ENCODE peak calls at places on chromosomes 3 and 15, in eight cellular contexts. Z is kidney, P is astrocyte of the spinal cord, R is GM20000, Y is lower lobe of right lung, V is WERI-Rb-1, J is cardiac muscle cell, F is IMR-90. A is an unnamed sample.

GRCh38 chr15:68249058-68249713 is 19.7 kb upstream of the CLN6 start:
- DNase-seq in R (no peak), J (no peak), P (no peak), F (no peak), Z (no peak), V (no peak), Y (no peak), A (no peak)

GRCh38 chr15:38474155-38474757 is 20.3 kb downstream of the FAM98B start:
- DNase-seq in Y (no peak), R (peak), Z (no peak), J (peak), P (peak), V (peak), F (peak), A (peak)

GRCh38 chr15:47988564-47988963 is 132.2 kb upstream of the SLC24A5 start:
- DNase-seq in J (no peak), Z (no peak), R (no peak), F (no peak), V (peak), P (no peak), Y (no peak), A (no peak)

GRCh38 chr3:4838621-4839022 is 140.6 kb upstream of the BHLHE40 start:
- DNase-seq in R (no peak), P (no peak), J (no peak), Z (no peak), F (no peak), Y (no peak), V (no peak), A (no peak)

GRCh38 chr3:46865034-46865507 is 1.8 kb upstream of the MYL3 start:
- DNase-seq in Z (peak), P (no peak), F (no peak), V (no peak), R (no peak), Y (peak), J (no peak), A (no peak)

GRCh38 chr3:11727207-11727606 is 83.5 kb upstream of the VGLL4 start:
- DNase-seq in V (no peak), Y (no peak), Z (no peak), P (no peak), R (no peak), J (no peak), F (peak), A (no peak)

GRCh38 chr3:170222647-170223541 is 670 bp downstream of the PRKCI start:
- DNase-seq in R (peak), Z (peak), F (peak), P (peak), J (peak), Y (peak), V (peak), A (peak)

GRCh38 chr3:38644016-38644661 is 5.3 kb downstream of the SCN5A start:
- DNase-seq in P (no peak), J (no peak), Y (no peak), V (no peak), F (no peak), Z (no peak), R (no peak), A (no peak)

GRCh38 chr3:188954590-188955208 is 217.1 kb upstream of the TPRG1 start:
- DNase-seq in Y (peak), F (peak), Z (peak), V (peak), R (peak), J (peak), P (peak), A (peak)

GRCh38 chr3:36911990-36912804 is 32.7 kb downstream of the TRANK1 start:
- DNase-seq in R (peak), J (no peak), V (no peak), P (peak), Z (no peak), Y (no peak), F (peak), A (peak)

GRCh38 chr3:97823081-97823480 is 1.3 kb downstream of the CRYBG3 start:
- DNase-seq in V (no peak), R (no peak), P (no peak), J (no peak), Y (no peak), F (no peak), Z (no peak), A (no peak)

GRCh38 chr15:100711479-100712130 is 109.2 kb downstream of the ASB7 start:
- DNase-seq in J (peak), Z (no peak), F (peak), P (no peak), R (no peak), Y (no peak), V (no peak), A (no peak)

GRCh38 chr3:126098391-126098858 is 14.5 kb upstream of the SLC41A3 start:
- DNase-seq in Z (no peak), V (peak), Y (no peak), F (peak), J (no peak), R (no peak), P (peak), A (no peak)

GRCh38 chr3:196398782-196399181 is 33.4 kb downstream of the UBXN7 start:
- DNase-seq in P (no peak), Y (no peak), V (no peak), F (no peak), Z (no peak), R (no peak), J (no peak), A (no peak)

GRCh38 chr3:62211675-62212429 is 161.5 kb downstream of the FEZF2 start:
- DNase-seq in V (no peak), Z (no peak), F (no peak), J (no peak), Y (no peak), P (peak), R (no peak), A (no peak)

GRCh38 chr3:83622526-83622925 is 1336.3 kb upstream of the CADM2 start:
- DNase-seq in V (no peak), F (no peak), P (no peak), J (no peak), Y (no peak), R (no peak), Z (no peak), A (no peak)

GRCh38 chr3:187639912-187640822 is 30.0 kb downstream of the SST start:
- DNase-seq in F (no peak), Z (no peak), Y (no peak), J (no peak), V (no peak), P (no peak), R (no peak), A (peak)

GRCh38 chr15:50893976-50894375 is 14.5 kb upstream of the AP4E1 start:
- DNase-seq in Y (no peak), V (no peak), Z (no peak), R (no peak), J (no peak), F (no peak), P (no peak), A (no peak)

GRCh38 chr3:62142280-62142679 is 231.1 kb downstream of the FEZF2 start:
- DNase-seq in P (no peak), Y (no peak), J (no peak), F (no peak), V (no peak), R (no peak), Z (no peak), A (no peak)

GRCh38 chr3:143124683-143125520 is 5.3 kb downstream of the CHST2 start:
- DNase-seq in F (no peak), Z (no peak), V (no peak), P (no peak), R (no peak), J (peak), Y (no peak), A (no peak)

GRCh38 chr3:127549826-127550487 is 40.6 kb downstream of the TPRA1 start:
- DNase-seq in V (no peak), J (no peak), F (no peak), Z (peak), R (no peak), P (no peak), Y (no peak), A (no peak)

GRCh38 chr3:48561045-48561736 is 2.4 kb downstream of the UCN2 start:
- DNase-seq in R (peak), Z (peak), V (peak), F (peak), P (peak), Y (peak), J (peak), A (peak)
- TF ChIP-seq CTCF in R (peak), Z (no peak), V (peak), F (peak), P (peak), Y (peak), J (peak), A (peak)

DNA sequence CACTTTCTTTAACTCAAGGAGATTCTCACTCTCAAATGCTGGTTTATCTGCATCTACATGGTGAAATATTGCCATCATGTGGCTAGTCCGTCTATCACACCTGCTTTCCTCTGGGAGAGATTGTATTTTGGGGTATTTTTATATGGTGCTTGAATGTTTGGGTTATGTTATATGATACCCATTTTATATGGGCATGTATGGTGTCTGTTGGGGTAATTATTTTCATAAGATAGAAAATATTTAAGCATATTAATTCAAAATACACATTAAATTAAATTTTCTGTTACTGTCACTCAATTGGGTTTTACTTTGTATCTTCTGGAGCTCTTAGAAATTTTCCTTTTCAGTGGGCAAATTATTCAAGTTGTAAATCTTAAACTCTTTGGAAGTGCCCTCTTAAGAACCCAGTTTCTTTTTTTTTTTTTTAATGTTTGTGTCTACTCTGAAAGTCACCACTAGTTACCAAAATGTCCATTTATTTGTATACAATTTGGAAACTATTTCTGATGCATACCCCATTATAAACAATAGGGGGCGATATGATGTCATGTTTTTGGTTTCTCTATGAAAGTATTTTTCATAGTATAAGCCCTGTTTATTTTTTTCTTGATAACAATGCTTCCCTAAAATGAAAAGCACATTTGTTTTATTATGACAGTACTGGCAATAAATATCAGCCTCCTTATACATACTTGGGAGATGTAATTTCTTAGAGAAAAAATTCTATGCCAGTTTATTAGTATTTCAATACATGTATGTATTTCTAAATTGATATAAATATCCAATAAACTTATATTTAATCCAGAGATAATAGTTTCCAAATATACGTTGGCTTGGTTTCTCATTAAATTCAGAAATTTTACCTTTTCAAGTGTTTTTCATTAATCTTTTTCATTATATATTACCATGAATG is 36.1 kb upstream of the PLSCR5 start:
- DNase-seq in Z (no peak), P (peak), V (peak), Y (no peak), J (peak), R (peak), F (peak), A (peak)
- TF ChIP-seq CTCF in Z (peak), P (peak), V (peak), Y (peak), J (peak), R (peak), F (peak), A (peak)

DNA sequence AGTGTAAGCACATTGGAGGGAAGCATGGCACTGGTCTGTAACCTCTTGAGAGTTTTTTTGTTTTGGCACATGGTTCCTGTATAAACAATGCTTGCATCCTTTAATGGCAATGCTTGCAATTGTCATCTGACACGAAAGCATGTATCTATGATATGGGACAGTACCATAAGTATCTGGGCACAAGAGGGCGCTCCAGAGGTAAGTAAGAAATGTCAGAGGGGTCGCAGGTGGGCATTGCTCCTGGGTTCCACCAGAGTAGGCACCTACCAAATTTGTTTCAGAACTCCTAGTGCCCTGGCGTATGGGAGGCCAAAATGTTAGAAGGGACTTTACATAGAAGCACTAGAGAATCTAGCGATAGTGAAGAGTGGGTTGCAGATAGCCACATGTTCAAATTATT is 58.7 kb upstream of the BCHE start:
- DNase-seq in Z (no peak), R (no peak), P (no peak), F (no peak), Y (no peak), J (peak), V (peak), A (no peak)
- TF ChIP-seq CTCF in Z (no peak), R (no peak), P (peak), F (no peak), Y (no peak), J (no peak), V (peak), A (no peak)

DNA sequence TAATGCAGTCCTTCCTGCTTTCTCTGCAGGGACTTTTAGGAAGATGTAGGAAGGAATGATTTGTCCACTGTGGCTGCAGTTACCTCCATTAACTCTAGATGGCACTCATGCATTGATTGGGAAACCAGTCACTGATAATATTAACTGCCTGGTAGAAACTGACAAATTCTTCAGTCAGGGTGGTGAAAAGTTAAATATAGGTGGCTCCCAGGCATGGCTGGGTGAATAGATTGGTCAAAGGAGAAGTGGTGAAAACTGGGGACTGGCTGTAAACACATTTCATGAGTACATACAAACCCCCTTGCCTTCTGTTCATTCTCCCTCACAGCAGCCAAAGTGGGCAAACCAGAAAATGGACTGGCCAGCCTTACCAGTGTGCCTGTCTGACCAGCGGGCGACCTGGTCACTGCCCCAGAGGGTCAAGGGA is 333.4 kb downstream of the THSD4 start:
- DNase-seq in Y (no peak), V (peak), P (peak), F (peak), J (peak), R (peak), Z (no peak), A (peak)
- TF ChIP-seq CTCF in Y (peak), V (peak), P (peak), F (peak), J (peak), R (peak), Z (peak), A (peak)

DNA sequence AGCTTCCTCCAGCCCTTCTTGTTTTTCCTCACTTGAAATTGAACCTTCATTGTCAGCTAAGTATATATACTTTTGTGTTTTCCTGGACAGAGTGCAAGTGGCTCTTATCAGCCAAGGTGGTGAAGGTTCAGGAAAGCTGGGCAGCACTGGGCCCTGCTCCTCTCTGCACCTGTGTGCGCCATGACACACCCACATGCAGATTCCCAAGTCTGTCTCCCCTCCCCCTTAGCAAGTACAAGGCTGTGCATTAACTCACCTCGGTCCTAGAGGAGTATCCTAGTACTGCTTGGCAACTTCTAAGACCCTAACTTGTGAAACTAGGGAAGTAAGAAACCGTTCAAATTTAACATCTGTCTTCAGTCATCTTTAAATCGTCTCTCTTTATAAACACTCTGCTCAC is 85.8 kb downstream of the SLC49A4 start:
- DNase-seq in R (no peak), J (no peak), Y (no peak), P (no peak), V (no peak), Z (no peak), F (no peak), A (no peak)
- TF ChIP-seq CTCF in R (no peak), J (no peak), Y (no peak), P (no peak), V (no peak), Z (no peak), F (no peak), A (no peak)

GRCh38 chr3:21638488-21638887 is 112.5 kb downstream of the ZNF385D start:
- DNase-seq in P (no peak), F (no peak), R (no peak), Z (no peak), J (no peak), Y (no peak), V (no peak), A (no peak)

GRCh38 chr3:21634112-21634511 is 116.9 kb downstream of the ZNF385D start:
- DNase-seq in V (no peak), P (no peak), R (no peak), Z (no peak), Y (no peak), F (no peak), J (no peak), A (no peak)
- TF ChIP-seq CTCF in V (no peak), P (no peak), R (no peak), Z (no peak), Y (no peak), F (no peak), J (no peak), A (no peak)

DNA sequence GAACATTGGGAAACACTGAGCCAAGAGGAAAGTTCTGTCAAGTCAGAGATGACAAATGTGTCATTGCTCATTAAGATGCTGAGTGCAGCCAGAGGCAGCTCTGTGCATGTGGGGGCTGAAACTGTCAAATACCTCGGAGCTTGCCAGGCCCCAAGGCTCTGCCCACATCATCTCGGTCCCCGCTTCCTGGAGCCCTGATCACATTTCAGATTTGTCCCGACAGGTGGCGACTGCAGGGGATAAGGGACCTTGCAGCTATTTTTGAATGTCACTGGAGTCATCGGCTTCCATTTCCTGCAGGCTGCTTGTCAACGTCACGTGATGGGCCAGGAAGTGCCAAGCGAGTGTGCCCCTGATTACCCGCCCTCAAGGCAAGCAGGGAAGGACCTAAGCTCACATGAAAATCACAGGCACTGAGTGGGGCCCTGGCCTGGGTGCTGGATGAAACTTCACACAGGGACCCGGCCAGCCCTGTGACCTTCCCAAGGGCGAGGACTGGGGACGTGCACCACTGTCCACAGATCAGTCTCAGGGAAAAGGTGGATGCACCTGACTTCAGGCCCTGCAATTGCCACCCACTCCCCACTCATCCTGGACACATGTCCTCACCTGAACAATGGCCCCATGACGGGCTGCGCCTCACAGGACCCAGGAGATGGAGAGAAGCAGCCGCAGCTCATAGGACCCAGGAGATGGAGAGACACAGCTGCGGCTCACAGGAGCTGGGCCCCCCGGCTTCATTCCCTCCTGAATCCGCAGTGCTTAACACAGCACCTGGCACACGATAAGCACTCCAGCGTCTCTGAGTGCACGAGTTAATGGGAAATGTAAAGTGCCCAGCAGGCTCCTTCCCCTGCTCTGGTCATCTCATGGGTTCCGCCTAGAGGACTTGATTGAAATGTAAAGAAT is 73.4 kb downstream of the NUP210 start:
- DNase-seq in R (peak), Y (no peak), Z (no peak), F (no peak), J (peak), P (no peak), V (peak), A (no peak)
- TF ChIP-seq CTCF in R (no peak), Y (no peak), Z (no peak), F (no peak), J (no peak), P (no peak), V (peak), A (no peak)

DNA sequence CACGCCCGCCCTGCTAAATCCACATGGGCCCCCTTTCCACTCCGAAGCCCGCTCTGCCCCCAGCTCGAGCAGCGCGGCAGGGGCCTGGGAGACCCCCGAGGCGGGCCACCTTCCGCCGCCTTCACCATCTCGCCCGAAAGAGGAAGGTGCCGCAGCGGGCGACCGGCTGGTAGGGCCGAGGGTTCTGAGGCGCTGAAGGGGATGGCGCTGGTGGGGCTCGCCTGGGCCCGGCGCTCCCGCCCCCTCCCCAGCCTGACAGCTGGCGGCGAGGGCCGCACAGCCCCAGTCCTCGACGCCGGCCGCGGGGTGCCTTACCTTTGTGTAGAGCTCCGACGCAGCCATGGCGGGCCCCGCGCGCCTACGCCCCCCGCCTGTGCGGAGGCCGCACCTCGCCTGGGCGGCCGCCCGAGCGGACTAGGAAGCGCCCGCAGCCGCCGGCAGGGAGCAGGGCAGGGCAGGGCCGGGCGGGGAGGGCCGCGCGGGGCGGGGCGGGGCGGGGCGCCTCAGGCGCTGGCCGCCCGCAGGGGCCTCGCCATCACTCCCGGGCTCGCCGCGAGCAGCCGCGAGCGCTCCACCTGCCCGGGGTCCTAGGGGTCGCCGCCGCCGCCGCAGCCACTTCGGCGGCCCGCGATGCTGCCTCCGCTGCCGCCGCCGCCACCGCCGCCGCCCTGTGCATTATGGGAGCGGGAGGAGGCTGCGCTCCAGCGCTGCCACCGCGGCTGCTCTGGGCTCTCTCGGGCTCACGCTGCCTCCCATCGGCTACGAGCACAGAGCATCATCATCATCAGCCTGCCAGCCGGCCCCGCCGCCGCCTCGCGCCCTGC is at the start of gene MYO5A:
- DNase-seq in J (peak), R (peak), P (peak), Y (peak), F (peak), Z (peak), V (peak), A (peak)
- TF ChIP-seq CTCF in J (peak), R (no peak), P (no peak), Y (peak), F (peak), Z (peak), V (peak), A (peak)